ENCODE peak calls at places on chromosomes 12 and 14, in four cellular contexts. E is iris pigment epithelial cell, J is Calu3, D is H4. N is an unnamed sample.

GRCh38 chr12:131985145-131985875 is 35.6 kb downstream of the EP400 start:
- DNase-seq in E (no peak), J (no peak), D (no peak), N (no peak)

GRCh38 chr12:72790273-72790672 is 518.1 kb downstream of the TRHDE start:
- DNase-seq in E (peak; percentile 1), J (no peak), D (no peak), N (no peak)

GRCh38 chr12:45388545-45388944 is 172.7 kb downstream of the ANO6 start:
- DNase-seq in E (peak; percentile 55), J (peak; percentile 8), D (peak; percentile 27), N (no peak)

GRCh38 chr12:116015525-116015924 is 262.0 kb downstream of the MED13L start:
- DNase-seq in E (peak; percentile 72), J (no peak), D (peak; percentile 39), N (peak; percentile 24)

GRCh38 chr14:32372154-32372553 is 43.1 kb downstream of the AKAP6 start:
- DNase-seq in E (peak; percentile 96), J (no peak), D (peak; percentile 9), N (no peak)

GRCh38 chr14:99671230-99672224 is 12.6 kb upstream of the CYP46A1 start:
- DNase-seq in E (no peak), J (no peak), D (no peak), N (no peak)

GRCh38 chr14:100237735-100238418 is 1.1 kb upstream of the YY1 start:
- DNase-seq in E (no peak), J (peak; percentile 63), D (peak; percentile 25), N (peak; percentile 67)

GRCh38 chr12:128463881-128464280 is 196.9 kb downstream of the TMEM132C start:
- DNase-seq in E (no peak), J (no peak), D (peak; percentile 9), N (no peak)

GRCh38 chr12:65590318-65590717 is 234.0 kb upstream of the HMGA2 start:
- DNase-seq in E (no peak), J (no peak), D (no peak), N (no peak)

GRCh38 chr12:127083028-127083949 is 1183.7 kb upstream of the TMEM132C start:
- DNase-seq in E (peak; percentile 84), J (peak; percentile 14), D (peak; percentile 92), N (peak; percentile 47)

GRCh38 chr12:42482086-42482819 is 107.3 kb downstream of the PRICKLE1 start:
- DNase-seq in E (peak; percentile 60), J (peak; percentile 36), D (no peak), N (no peak)

GRCh38 chr12:75011120-75011519 is 198.5 kb downstream of the KCNC2 start:
- DNase-seq in E (no peak), J (peak; percentile 17), D (peak; percentile 26), N (no peak)

GRCh38 chr14:74946659-74947281 is 8.6 kb downstream of the PGF start:
- DNase-seq in E (no peak), J (no peak), D (no peak), N (peak; percentile 34)

GRCh38 chr12:110778801-110779577 is 36.3 kb upstream of the PPP1CC start:
- DNase-seq in E (no peak), J (no peak), D (no peak), N (no peak)

GRCh38 chr12:10998204-10998603 is at the start of gene TAS2R20:
- DNase-seq in E (no peak), J (no peak), D (no peak), N (no peak)

GRCh38 chr14:89228921-89229639 is 188.0 kb downstream of the FOXN3 start:
- DNase-seq in E (no peak), J (no peak), D (no peak), N (no peak)

GRCh38 chr12:131894981-131895639 is 688 bp downstream of the ULK1 start:
- DNase-seq in E (peak; percentile 22), J (no peak), D (no peak), N (peak; percentile 53)

GRCh38 chr14:38527502-38527878 is 271.6 kb upstream of the CLEC14A start:
- DNase-seq in E (no peak), J (no peak), D (no peak), N (no peak)

GRCh38 chr14:105647784-105648608 is 121.6 kb downstream of the TMEM121 start:
- DNase-seq in E (no peak), J (no peak), D (no peak), N (no peak)

GRCh38 chr12:92108651-92109050 is 37.0 kb downstream of the BTG1 start:
- DNase-seq in E (peak; percentile 92), J (no peak), D (peak; percentile 50), N (no peak)

GRCh38 chr12:131093971-131094830 is 140.5 kb downstream of the ADGRD1 start:
- DNase-seq in E (no peak), J (no peak), D (no peak), N (no peak)

GRCh38 chr12:45583011-45583657 is 146.4 kb upstream of the ARID2 start:
- DNase-seq in E (peak; percentile 58), J (peak; percentile 5), D (no peak), N (no peak)

GRCh38 chr14:72706485-72706884 is 187.4 kb downstream of the DPF3 start:
- DNase-seq in E (no peak), J (no peak), D (no peak), N (no peak)

GRCh38 chr14:103735815-103736545 is 20.4 kb downstream of the ZFYVE21 start:
- DNase-seq in E (no peak), J (no peak), D (no peak), N (no peak)

GRCh38 chr12:75481013-75481705 is 604 bp downstream of the GLIPR1 start:
- DNase-seq in E (peak; percentile 28), J (no peak), D (peak; percentile 46), N (no peak)

GRCh38 chr14:89926709-89927108 is 27.8 kb downstream of the EFCAB11 start:
- DNase-seq in E (peak; percentile 89), J (no peak), D (no peak), N (no peak)

GRCh38 chr12:49929581-49929980 is 21.0 kb upstream of the AQP2 start:
- DNase-seq in E (no peak), J (no peak), D (no peak), N (no peak)

GRCh38 chr14:76389841-76390240 is 13.9 kb downstream of the ESRRB start:
- DNase-seq in E (no peak), J (no peak), D (no peak), N (no peak)

GRCh38 chr12:116539905-116540482 is 19.2 kb upstream of the MAP1LC3B2 start:
- DNase-seq in E (peak; percentile 72), J (no peak), D (peak; percentile 26), N (no peak)

GRCh38 chr12:131943389-131943788 is 6.4 kb upstream of the EP400 start:
- DNase-seq in E (no peak), J (no peak), D (no peak), N (no peak)

GRCh38 chr14:51394804-51395203 is 154.8 kb downstream of the TMX1 start:
- DNase-seq in E (no peak), J (peak; percentile 6), D (no peak), N (no peak)

N was measured in GM13976.